ENCODE peak calls at places on chromosomes 7 and 10, in six cellular contexts. F is gastrocnemius medialis, S is erythroblast, Y is A549, L is heart left ventricle, U is testis. C is an unnamed sample.

GRCh38 chr7:47330026-47330425 is 251.9 kb downstream of the TNS3 start:
- DNase-seq in U (no peak), Y (no peak), L (no peak), S (no peak), F (no peak), C (no peak)

GRCh38 chr10:50968386-50969091 is 83.1 kb upstream of the A1CF start:
- DNase-seq in U (no peak), L (no peak), S (no peak), F (no peak), Y (no peak), C (no peak)

GRCh38 chr7:55369427-55369826 is 4.3 kb downstream of the LANCL2 start:
- DNase-seq in S (no peak), F (no peak), Y (no peak), U (no peak), L (no peak), C (no peak)

GRCh38 chr10:101031128-101031795 is at the start of the genes PDZD7 and SFXN3:
- DNase-seq in L (peak), F (peak), U (peak), Y (peak), S (peak), C (peak)

GRCh38 chr7:99036531-99037175 is 107.3 kb downstream of the SMURF1 start:
- DNase-seq in L (peak), F (no peak), S (peak), Y (peak), U (peak), C (no peak)

GRCh38 chr7:42186181-42186580 is 50.8 kb downstream of the GLI3 start:
- DNase-seq in Y (peak), U (no peak), F (no peak), S (peak), L (no peak), C (no peak)

GRCh38 chr10:52532650-52533290 is 218.7 kb downstream of the DKK1 start:
- DNase-seq in S (no peak), Y (no peak), L (no peak), F (no peak), U (no peak), C (no peak)

GRCh38 chr10:48496831-48497792 is 107.8 kb downstream of the ARHGAP22 start:
- DNase-seq in U (no peak), S (no peak), F (no peak), L (peak), Y (no peak), C (peak)

GRCh38 chr7:107767391-107767790 is 23.4 kb downstream of the CBLL1 start:
- DNase-seq in F (no peak), U (no peak), L (no peak), S (no peak), Y (no peak), C (no peak)

GRCh38 chr10:97336942-97337719 is 2.6 kb upstream of the FRAT2 start:
- DNase-seq in L (no peak), F (peak), Y (no peak), S (no peak), U (no peak), C (peak)

GRCh38 chr10:110008518-110009339 is 945 bp downstream of the ADD3 start:
- DNase-seq in F (no peak), Y (peak), U (peak), L (peak), S (peak), C (peak)

GRCh38 chr10:81018898-81019890 is 481.5 kb downstream of the SH2D4B start:
- DNase-seq in U (peak), L (no peak), F (no peak), S (peak), Y (peak), C (no peak)

GRCh38 chr7:115707236-115707635 is 323.3 kb downstream of the TFEC start:
- DNase-seq in L (no peak), F (no peak), Y (peak), U (no peak), S (peak), C (no peak)

GRCh38 chr10:71719464-71720303 is at the start of gene C10orf105:
- DNase-seq in U (no peak), Y (no peak), F (no peak), L (no peak), S (no peak), C (no peak)

GRCh38 chr10:121781101-121781500 is 146.7 kb downstream of the ATE1 start:
- DNase-seq in Y (no peak), S (no peak), F (no peak), U (no peak), L (no peak), C (no peak)

GRCh38 chr7:15403315-15403714 is 158.5 kb downstream of the AGMO start:
- DNase-seq in L (no peak), U (no peak), Y (no peak), F (no peak), S (no peak), C (no peak)

GRCh38 chr7:83366629-83367028 is 203.9 kb upstream of the PCLO start:
- DNase-seq in U (no peak), S (no peak), Y (peak), F (no peak), L (no peak), C (no peak)

GRCh38 chr10:60237977-60238376 is 151.7 kb downstream of the ANK3 start:
- DNase-seq in L (no peak), Y (no peak), F (no peak), S (no peak), U (no peak), C (no peak)

GRCh38 chr10:102009801-102010425 is 46.1 kb downstream of the ARMH3 start:
- DNase-seq in S (peak), L (peak), Y (peak), F (peak), U (peak), C (peak)

GRCh38 chr7:7002416-7003062 is 176.5 kb upstream of the CCZ1B start:
- DNase-seq in U (no peak), F (no peak), Y (no peak), L (no peak), S (no peak), C (no peak)

GRCh38 chr10:107814865-107815487 is 650.5 kb upstream of the SORCS1 start:
- DNase-seq in S (peak), Y (peak), L (no peak), U (peak), F (no peak), C (peak)

GRCh38 chr7:148729984-148730733 is 31.5 kb downstream of the CUL1 start:
- DNase-seq in F (no peak), L (no peak), U (no peak), Y (no peak), S (no peak), C (no peak)

GRCh38 chr7:122143751-122144711 is at the start of gene AASS:
- DNase-seq in S (peak), U (peak), Y (peak), L (peak), F (peak), C (peak)
- TF ChIP-seq POLR2A in S (no peak), U (no peak), Y (no peak), L (no peak), F (peak), C (no peak)

DNA sequence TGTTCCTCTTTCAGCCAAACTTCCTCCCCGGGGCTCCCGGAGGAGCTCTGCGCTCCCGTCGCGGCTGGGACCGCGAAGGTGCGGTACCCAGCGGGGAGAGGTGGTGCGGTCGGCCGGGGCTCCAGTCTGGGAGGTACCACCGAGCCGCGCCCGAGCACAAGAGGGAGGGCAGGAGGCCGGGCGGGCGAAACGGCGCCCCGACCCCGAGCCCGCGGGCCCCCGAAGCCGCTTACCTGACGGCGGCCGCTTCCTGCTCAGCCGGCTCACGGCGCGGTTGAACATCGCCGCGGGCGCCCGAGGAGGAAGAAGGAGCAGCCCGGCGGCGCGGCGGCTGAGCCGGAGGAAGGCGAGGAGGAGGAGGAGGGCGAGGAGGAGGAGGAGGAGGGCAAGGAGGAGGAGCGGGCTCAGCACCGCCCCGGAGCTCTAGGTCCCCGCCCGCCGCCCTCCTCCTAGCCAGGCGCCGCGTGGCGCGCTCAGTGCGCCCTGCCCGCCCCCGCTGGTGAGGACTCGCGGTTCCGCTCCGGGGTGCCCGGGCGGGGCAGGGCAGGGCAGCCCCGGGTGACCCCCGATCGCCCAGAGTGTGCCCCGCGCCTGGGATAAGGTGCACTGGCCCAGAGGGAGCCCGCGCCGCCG is at the start of gene RGS10:
- DNase-seq in F (peak), L (peak), S (peak), Y (peak), U (peak), C (peak)
- TF ChIP-seq POLR2A in F (peak), L (no peak), S (peak), Y (peak), U (no peak), C (no peak)

GRCh38 chr10:10460452-10460851 is 557.2 kb upstream of the CELF2 start:
- DNase-seq in F (no peak), L (no peak), Y (no peak), S (no peak), U (no peak), C (no peak)
- TF ChIP-seq POLR2A in F (no peak), L (no peak), Y (no peak), S (no peak), U (no peak), C (no peak)

GRCh38 chr7:1858435-1859265 is 188.6 kb downstream of the ELFN1 start:
- DNase-seq in U (no peak), L (peak), S (no peak), F (no peak), Y (no peak), C (no peak)
- TF ChIP-seq POLR2A in U (no peak), L (no peak), S (no peak), F (no peak), Y (no peak), C (no peak)

DNA sequence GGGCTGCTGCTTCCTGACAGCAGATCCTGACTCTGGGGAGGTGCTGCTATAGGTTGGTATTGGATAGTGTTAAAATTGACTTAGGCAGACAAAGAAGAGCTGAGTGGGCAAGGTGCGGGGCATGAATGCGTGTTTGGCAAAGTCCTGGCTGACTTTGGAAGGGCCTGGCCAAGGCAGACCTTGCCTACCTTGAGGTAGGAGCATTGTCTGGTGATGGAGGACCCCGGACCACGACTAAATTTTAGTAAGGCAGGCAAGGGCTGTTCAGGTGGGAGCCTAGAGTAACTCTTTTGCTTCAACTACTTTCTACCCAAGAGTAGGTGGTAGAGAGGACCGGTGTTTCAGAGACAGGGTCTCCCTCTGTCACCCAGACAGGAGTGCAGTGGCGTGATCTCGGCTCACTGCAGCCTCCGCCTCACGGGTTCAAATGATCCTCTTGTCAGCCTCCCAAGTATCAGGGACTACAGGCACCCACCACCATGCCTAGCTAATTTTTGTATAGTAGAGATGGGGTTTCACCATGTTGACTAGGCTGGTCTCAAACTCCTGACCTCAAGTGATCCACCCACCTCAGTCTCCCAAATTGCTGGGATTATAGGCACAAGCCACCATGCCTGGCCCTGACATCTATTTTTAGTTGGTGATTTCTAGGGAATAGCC is 12.2 kb upstream of the LAT2 start:
- DNase-seq in U (no peak), Y (no peak), F (no peak), L (no peak), S (no peak), C (no peak)
- TF ChIP-seq POLR2A in U (no peak), Y (no peak), F (no peak), L (no peak), S (no peak), C (no peak)

C was measured in stomach.